ENCODE peak calls at places on chromosomes 4 and X, in seven cellular contexts. One of them, this sample, is unnamed.

GRCh38 chrX:13007519-13008188 is 32.7 kb downstream of the TMSB4X start:
- DNase-seq in left ventricle myocardium inferior: no peak
- DNase-seq in activated T-helper 1 cell treated with anti-CD3 and anti-CD28 coated beads, Interleukin-12 subunit alpha, Interleukin-12 subunit beta, Interleukin-2, Interleukin-4 antibody, amounts not matched to agents 30 ng/mL and 10 ng/mL and 1 ng/mL, durations not matched to agents 14 hours and 24 hours and 36 hours: no peak
- DNase-seq in NT2/D1: no peak
- DNase-seq in AML-193: no peak
- DNase-seq in pancreas: no peak
- DNase-seq in Karpas-422: no peak
- DNase-seq in this sample: no peak

GRCh38 chrX:24242649-24243556 is 71.0 kb downstream of the SUPT20HL2 start:
- DNase-seq in Karpas-422: peak
- DNase-seq in NT2/D1: no peak
- DNase-seq in AML-193: no peak
- DNase-seq in left ventricle myocardium inferior: peak
- DNase-seq in activated T-helper 1 cell treated with anti-CD3 and anti-CD28 coated beads, Interleukin-12 subunit alpha, Interleukin-12 subunit beta, Interleukin-2, Interleukin-4 antibody, amounts not matched to agents 30 ng/mL and 10 ng/mL and 1 ng/mL, durations not matched to agents 14 hours and 24 hours and 36 hours: no peak
- DNase-seq in pancreas: no peak
- DNase-seq in this sample: no peak

GRCh38 chr4:174084542-174084941 is 198.9 kb downstream of the FBXO8 start:
- DNase-seq in Karpas-422: no peak
- DNase-seq in NT2/D1: no peak
- DNase-seq in left ventricle myocardium inferior: no peak
- DNase-seq in activated T-helper 1 cell treated with anti-CD3 and anti-CD28 coated beads, Interleukin-12 subunit alpha, Interleukin-12 subunit beta, Interleukin-2, Interleukin-4 antibody, amounts not matched to agents 30 ng/mL and 10 ng/mL and 1 ng/mL, durations not matched to agents 14 hours and 24 hours and 36 hours: no peak
- DNase-seq in AML-193: no peak
- DNase-seq in pancreas: no peak
- DNase-seq in this sample: no peak

GRCh38 chr4:32789026-32789608 is 2068.9 kb downstream of the PCDH7 start:
- DNase-seq in Karpas-422: no peak
- DNase-seq in AML-193: no peak
- DNase-seq in pancreas: no peak
- DNase-seq in left ventricle myocardium inferior: no peak
- DNase-seq in activated T-helper 1 cell treated with anti-CD3 and anti-CD28 coated beads, Interleukin-12 subunit alpha, Interleukin-12 subunit beta, Interleukin-2, Interleukin-4 antibody, amounts not matched to agents 30 ng/mL and 10 ng/mL and 1 ng/mL, durations not matched to agents 14 hours and 24 hours and 36 hours: no peak
- DNase-seq in NT2/D1: peak
- DNase-seq in this sample: no peak

GRCh38 chr4:139833131-139833930 is 167.7 kb downstream of the MGST2 start:
- DNase-seq in AML-193: no peak
- DNase-seq in activated T-helper 1 cell treated with anti-CD3 and anti-CD28 coated beads, Interleukin-12 subunit alpha, Interleukin-12 subunit beta, Interleukin-2, Interleukin-4 antibody, amounts not matched to agents 30 ng/mL and 10 ng/mL and 1 ng/mL, durations not matched to agents 14 hours and 24 hours and 36 hours: no peak
- DNase-seq in left ventricle myocardium inferior: no peak
- DNase-seq in pancreas: no peak
- DNase-seq in NT2/D1: no peak
- DNase-seq in Karpas-422: no peak
- DNase-seq in this sample: no peak

GRCh38 chr4:152979731-152980330 is 43.7 kb downstream of the FHDC1 start:
- DNase-seq in AML-193: no peak
- DNase-seq in left ventricle myocardium inferior: no peak
- DNase-seq in Karpas-422: no peak
- DNase-seq in pancreas: no peak
- DNase-seq in activated T-helper 1 cell treated with anti-CD3 and anti-CD28 coated beads, Interleukin-12 subunit alpha, Interleukin-12 subunit beta, Interleukin-2, Interleukin-4 antibody, amounts not matched to agents 30 ng/mL and 10 ng/mL and 1 ng/mL, durations not matched to agents 14 hours and 24 hours and 36 hours: no peak
- DNase-seq in NT2/D1: no peak
- DNase-seq in this sample: no peak

GRCh38 chr4:47646372-47646771 is 161.3 kb downstream of the ATP10D start:
- DNase-seq in AML-193: no peak
- DNase-seq in left ventricle myocardium inferior: no peak
- DNase-seq in NT2/D1: no peak
- DNase-seq in pancreas: no peak
- DNase-seq in Karpas-422: no peak
- DNase-seq in activated T-helper 1 cell treated with anti-CD3 and anti-CD28 coated beads, Interleukin-12 subunit alpha, Interleukin-12 subunit beta, Interleukin-2, Interleukin-4 antibody, amounts not matched to agents 30 ng/mL and 10 ng/mL and 1 ng/mL, durations not matched to agents 14 hours and 24 hours and 36 hours: no peak
- DNase-seq in this sample: no peak

GRCh38 chr4:41318839-41319530 is 62.3 kb downstream of the UCHL1 start:
- DNase-seq in activated T-helper 1 cell treated with anti-CD3 and anti-CD28 coated beads, Interleukin-12 subunit alpha, Interleukin-12 subunit beta, Interleukin-2, Interleukin-4 antibody, amounts not matched to agents 30 ng/mL and 10 ng/mL and 1 ng/mL, durations not matched to agents 14 hours and 24 hours and 36 hours: no peak
- DNase-seq in left ventricle myocardium inferior: peak
- DNase-seq in NT2/D1: no peak
- DNase-seq in Karpas-422: no peak
- DNase-seq in pancreas: no peak
- DNase-seq in AML-193: no peak
- DNase-seq in this sample: no peak

GRCh38 chr4:116066711-116067245 is 953.4 kb upstream of the NDST4 start:
- DNase-seq in left ventricle myocardium inferior: no peak
- DNase-seq in Karpas-422: no peak
- DNase-seq in activated T-helper 1 cell treated with anti-CD3 and anti-CD28 coated beads, Interleukin-12 subunit alpha, Interleukin-12 subunit beta, Interleukin-2, Interleukin-4 antibody, amounts not matched to agents 30 ng/mL and 10 ng/mL and 1 ng/mL, durations not matched to agents 14 hours and 24 hours and 36 hours: no peak
- DNase-seq in NT2/D1: peak
- DNase-seq in pancreas: no peak
- DNase-seq in AML-193: no peak
- DNase-seq in this sample: no peak

GRCh38 chr4:72591547-72591946 is 22.5 kb upstream of the ADAMTS3 start:
- DNase-seq in pancreas: no peak
- DNase-seq in Karpas-422: no peak
- DNase-seq in activated T-helper 1 cell treated with anti-CD3 and anti-CD28 coated beads, Interleukin-12 subunit alpha, Interleukin-12 subunit beta, Interleukin-2, Interleukin-4 antibody, amounts not matched to agents 30 ng/mL and 10 ng/mL and 1 ng/mL, durations not matched to agents 14 hours and 24 hours and 36 hours: no peak
- DNase-seq in AML-193: no peak
- DNase-seq in NT2/D1: no peak
- DNase-seq in left ventricle myocardium inferior: no peak
- DNase-seq in this sample: no peak

GRCh38 chr4:13322681-13323101 is 161.4 kb downstream of the RAB28 start:
- DNase-seq in NT2/D1: no peak
- DNase-seq in AML-193: no peak
- DNase-seq in activated T-helper 1 cell treated with anti-CD3 and anti-CD28 coated beads, Interleukin-12 subunit alpha, Interleukin-12 subunit beta, Interleukin-2, Interleukin-4 antibody, amounts not matched to agents 30 ng/mL and 10 ng/mL and 1 ng/mL, durations not matched to agents 14 hours and 24 hours and 36 hours: no peak
- DNase-seq in pancreas: no peak
- DNase-seq in Karpas-422: no peak
- DNase-seq in left ventricle myocardium inferior: no peak
- DNase-seq in this sample: no peak

GRCh38 chrX:40244980-40245379 is 147.2 kb upstream of the BCOR start:
- DNase-seq in left ventricle myocardium inferior: no peak
- DNase-seq in Karpas-422: no peak
- DNase-seq in activated T-helper 1 cell treated with anti-CD3 and anti-CD28 coated beads, Interleukin-12 subunit alpha, Interleukin-12 subunit beta, Interleukin-2, Interleukin-4 antibody, amounts not matched to agents 30 ng/mL and 10 ng/mL and 1 ng/mL, durations not matched to agents 14 hours and 24 hours and 36 hours: no peak
- DNase-seq in AML-193: no peak
- DNase-seq in NT2/D1: no peak
- DNase-seq in pancreas: no peak
- DNase-seq in this sample: no peak

GRCh38 chr4:37872310-37872988 is 18.4 kb upstream of the TBC1D1 start:
- DNase-seq in activated T-helper 1 cell treated with anti-CD3 and anti-CD28 coated beads, Interleukin-12 subunit alpha, Interleukin-12 subunit beta, Interleukin-2, Interleukin-4 antibody, amounts not matched to agents 30 ng/mL and 10 ng/mL and 1 ng/mL, durations not matched to agents 14 hours and 24 hours and 36 hours: no peak
- DNase-seq in pancreas: no peak
- DNase-seq in left ventricle myocardium inferior: no peak
- DNase-seq in AML-193: no peak
- DNase-seq in Karpas-422: peak
- DNase-seq in NT2/D1: no peak
- DNase-seq in this sample: no peak

GRCh38 chr4:144410230-144410783 is 235.6 kb upstream of the HHIP start:
- DNase-seq in AML-193: no peak
- DNase-seq in NT2/D1: no peak
- DNase-seq in activated T-helper 1 cell treated with anti-CD3 and anti-CD28 coated beads, Interleukin-12 subunit alpha, Interleukin-12 subunit beta, Interleukin-2, Interleukin-4 antibody, amounts not matched to agents 30 ng/mL and 10 ng/mL and 1 ng/mL, durations not matched to agents 14 hours and 24 hours and 36 hours: no peak
- DNase-seq in left ventricle myocardium inferior: no peak
- DNase-seq in Karpas-422: no peak
- DNase-seq in pancreas: no peak
- DNase-seq in this sample: no peak

GRCh38 chr4:28723371-28723770 is 1862.7 kb downstream of the STIM2 start:
- DNase-seq in AML-193: no peak
- DNase-seq in left ventricle myocardium inferior: no peak
- DNase-seq in Karpas-422: no peak
- DNase-seq in NT2/D1: no peak
- DNase-seq in activated T-helper 1 cell treated with anti-CD3 and anti-CD28 coated beads, Interleukin-12 subunit alpha, Interleukin-12 subunit beta, Interleukin-2, Interleukin-4 antibody, amounts not matched to agents 30 ng/mL and 10 ng/mL and 1 ng/mL, durations not matched to agents 14 hours and 24 hours and 36 hours: no peak
- DNase-seq in pancreas: no peak
- DNase-seq in this sample: no peak

GRCh38 chrX:76428243-76429130 is 977 bp downstream of the MAGEE1 start:
- DNase-seq in NT2/D1: no peak
- DNase-seq in left ventricle myocardium inferior: no peak
- DNase-seq in pancreas: peak
- DNase-seq in Karpas-422: peak
- DNase-seq in activated T-helper 1 cell treated with anti-CD3 and anti-CD28 coated beads, Interleukin-12 subunit alpha, Interleukin-12 subunit beta, Interleukin-2, Interleukin-4 antibody, amounts not matched to agents 30 ng/mL and 10 ng/mL and 1 ng/mL, durations not matched to agents 14 hours and 24 hours and 36 hours: peak
- DNase-seq in AML-193: no peak
- DNase-seq in this sample: no peak

GRCh38 chr4:2168469-2169319 is 73.2 kb downstream of the HAUS3 start:
- DNase-seq in left ventricle myocardium inferior: no peak
- DNase-seq in pancreas: peak
- DNase-seq in AML-193: no peak
- DNase-seq in activated T-helper 1 cell treated with anti-CD3 and anti-CD28 coated beads, Interleukin-12 subunit alpha, Interleukin-12 subunit beta, Interleukin-2, Interleukin-4 antibody, amounts not matched to agents 30 ng/mL and 10 ng/mL and 1 ng/mL, durations not matched to agents 14 hours and 24 hours and 36 hours: no peak
- DNase-seq in NT2/D1: no peak
- DNase-seq in Karpas-422: no peak
- DNase-seq in this sample: no peak

GRCh38 chr4:77040265-77040664 is 35.5 kb downstream of the CCNI start:
- DNase-seq in left ventricle myocardium inferior: no peak
- DNase-seq in Karpas-422: no peak
- DNase-seq in NT2/D1: no peak
- DNase-seq in AML-193: no peak
- DNase-seq in pancreas: no peak
- DNase-seq in activated T-helper 1 cell treated with anti-CD3 and anti-CD28 coated beads, Interleukin-12 subunit alpha, Interleukin-12 subunit beta, Interleukin-2, Interleukin-4 antibody, amounts not matched to agents 30 ng/mL and 10 ng/mL and 1 ng/mL, durations not matched to agents 14 hours and 24 hours and 36 hours: no peak
- DNase-seq in this sample: no peak

GRCh38 chrX:134172588-134173259 is 64.3 kb upstream of the CCDC160 start:
- DNase-seq in Karpas-422: no peak
- DNase-seq in activated T-helper 1 cell treated with anti-CD3 and anti-CD28 coated beads, Interleukin-12 subunit alpha, Interleukin-12 subunit beta, Interleukin-2, Interleukin-4 antibody, amounts not matched to agents 30 ng/mL and 10 ng/mL and 1 ng/mL, durations not matched to agents 14 hours and 24 hours and 36 hours: peak
- DNase-seq in AML-193: no peak
- DNase-seq in left ventricle myocardium inferior: peak
- DNase-seq in pancreas: peak
- DNase-seq in NT2/D1: no peak
- DNase-seq in this sample: no peak

GRCh38 chrX:64885850-64886249 is 90.4 kb downstream of the ZC4H2 start:
- DNase-seq in activated T-helper 1 cell treated with anti-CD3 and anti-CD28 coated beads, Interleukin-12 subunit alpha, Interleukin-12 subunit beta, Interleukin-2, Interleukin-4 antibody, amounts not matched to agents 30 ng/mL and 10 ng/mL and 1 ng/mL, durations not matched to agents 14 hours and 24 hours and 36 hours: no peak
- DNase-seq in left ventricle myocardium inferior: no peak
- DNase-seq in Karpas-422: peak
- DNase-seq in AML-193: peak
- DNase-seq in pancreas: no peak
- DNase-seq in NT2/D1: peak
- DNase-seq in this sample: no peak

GRCh38 chr4:155948541-155948940 is 5.1 kb downstream of the CTSO start:
- DNase-seq in activated T-helper 1 cell treated with anti-CD3 and anti-CD28 coated beads, Interleukin-12 subunit alpha, Interleukin-12 subunit beta, Interleukin-2, Interleukin-4 antibody, amounts not matched to agents 30 ng/mL and 10 ng/mL and 1 ng/mL, durations not matched to agents 14 hours and 24 hours and 36 hours: no peak
- DNase-seq in pancreas: no peak
- DNase-seq in left ventricle myocardium inferior: no peak
- DNase-seq in Karpas-422: no peak
- DNase-seq in AML-193: no peak
- DNase-seq in NT2/D1: no peak
- DNase-seq in this sample: no peak

This sample was measured in iPS DF 6.9.